ENCODE peak calls at places on chromosomes 7 and 10, in six cellular contexts. M is GM12865, F is IMR-90, V is epithelial cell of esophagus, E is AG04449, I is BJ. O is an unnamed sample.

GRCh38 chr10:49758249-49758930 is 3.7 kb downstream of the OGDHL start:
- DNase-seq in M (no peak), F (no peak), V (no peak), E (no peak), I (no peak), O (no peak)

GRCh38 chr7:81993186-81993585 is 223.3 kb upstream of the HGF start:
- DNase-seq in M (no peak), F (no peak), V (no peak), E (no peak), I (no peak), O (no peak)

GRCh38 chr7:90262438-90262837 is 17.5 kb downstream of the CFAP69 start:
- DNase-seq in M (peak; percentile 17), F (peak; percentile 35), V (peak; percentile 51), E (no peak), I (no peak), O (peak; percentile 74)

GRCh38 chr7:46317256-46317655 is 396.2 kb upstream of the IGFBP3 start:
- DNase-seq in M (no peak), F (peak; percentile 46), V (no peak), E (peak; percentile 23), I (peak; percentile 47), O (no peak)

GRCh38 chr10:29517352-29517923 is 117.3 kb downstream of the SVIL start:
- DNase-seq in M (peak; percentile 29), F (peak; percentile 45), V (peak; percentile 48), E (no peak), I (no peak), O (peak; percentile 36)

GRCh38 chr7:134547738-134548054 is 1.2 kb upstream of the AKR1B15 start:
- DNase-seq in M (peak; percentile 74), F (peak; percentile 74), V (peak; percentile 82), E (no peak), I (no peak), O (peak; percentile 76)

GRCh38 chr10:79406683-79407396 is 38.6 kb downstream of the ZCCHC24 start:
- DNase-seq in M (no peak), F (no peak), V (no peak), E (no peak), I (no peak), O (no peak)

GRCh38 chr7:23349484-23350157 is 50.5 kb downstream of the MALSU1 start:
- DNase-seq in M (no peak), F (peak; percentile 90), V (peak; percentile 52), E (no peak), I (peak; percentile 56), O (peak; percentile 89)

GRCh38 chr10:114389429-114389828 is 14.9 kb downstream of the AFAP1L2 start:
- DNase-seq in M (no peak), F (peak; percentile 52), V (peak; percentile 45), E (no peak), I (no peak), O (no peak)

GRCh38 chr7:92695308-92696261 is 105.4 kb upstream of the FAM133B start:
- DNase-seq in M (no peak), F (peak; percentile 90), V (peak; percentile 42), E (peak; percentile 86), I (peak; percentile 76), O (peak; percentile 93)

GRCh38 chr10:74763934-74764591 is 62.3 kb upstream of the KAT6B start:
- DNase-seq in M (no peak), F (no peak), V (no peak), E (no peak), I (no peak), O (no peak)

GRCh38 chr7:14144538-14144937 is 155.1 kb upstream of the ETV1 start:
- DNase-seq in M (no peak), F (no peak), V (no peak), E (no peak), I (no peak), O (peak; percentile 5)

GRCh38 chr7:157782041-157782440 is 445.2 kb downstream of the DNAJB6 start:
- DNase-seq in M (no peak), F (no peak), V (no peak), E (no peak), I (no peak), O (no peak)

GRCh38 chr10:28382520-28383269 is 79.8 kb upstream of the MPP7 start:
- DNase-seq in M (no peak), F (peak; percentile 72), V (peak; percentile 88), E (peak; percentile 63), I (peak; percentile 73), O (no peak)

GRCh38 chr10:95480102-95480900 is 80.9 kb downstream of the SORBS1 start:
- DNase-seq in M (no peak), F (no peak), V (no peak), E (no peak), I (no peak), O (peak; percentile 19)

GRCh38 chr7:12565873-12566272 is 4.6 kb upstream of the SCIN start:
- DNase-seq in M (no peak), F (no peak), V (no peak), E (no peak), I (no peak), O (no peak)

GRCh38 chr7:82039621-82040020 is 269.8 kb upstream of the HGF start:
- DNase-seq in M (no peak), F (no peak), V (no peak), E (no peak), I (no peak), O (no peak)

GRCh38 chr10:84244651-84245270 is at the start of gene RGR:
- DNase-seq in M (no peak), F (no peak), V (no peak), E (no peak), I (no peak), O (no peak)

GRCh38 chr10:546971-547590 is 142.4 kb downstream of the DIP2C start:
- DNase-seq in M (no peak), F (peak; percentile 31), V (peak; percentile 59), E (no peak), I (no peak), O (no peak)

GRCh38 chr10:112209534-112210200 is 26.1 kb upstream of the GPAM start:
- DNase-seq in M (no peak), F (no peak), V (peak; percentile 24), E (no peak), I (no peak), O (peak; percentile 77)

GRCh38 chr10:48231178-48231577 is 43.3 kb downstream of the FRMPD2 start:
- DNase-seq in M (peak; percentile 69), F (no peak), V (peak; percentile 10), E (no peak), I (no peak), O (no peak)

GRCh38 chr10:111498560-111498959 is 421.7 kb downstream of the ADRA2A start:
- DNase-seq in M (no peak), F (no peak), V (no peak), E (no peak), I (no peak), O (no peak)

GRCh38 chr10:132257271-132257670 is 50.5 kb downstream of the STK32C start:
- DNase-seq in M (no peak), F (peak; percentile 46), V (no peak), E (no peak), I (peak; percentile 2), O (peak; percentile 11)

DNA sequence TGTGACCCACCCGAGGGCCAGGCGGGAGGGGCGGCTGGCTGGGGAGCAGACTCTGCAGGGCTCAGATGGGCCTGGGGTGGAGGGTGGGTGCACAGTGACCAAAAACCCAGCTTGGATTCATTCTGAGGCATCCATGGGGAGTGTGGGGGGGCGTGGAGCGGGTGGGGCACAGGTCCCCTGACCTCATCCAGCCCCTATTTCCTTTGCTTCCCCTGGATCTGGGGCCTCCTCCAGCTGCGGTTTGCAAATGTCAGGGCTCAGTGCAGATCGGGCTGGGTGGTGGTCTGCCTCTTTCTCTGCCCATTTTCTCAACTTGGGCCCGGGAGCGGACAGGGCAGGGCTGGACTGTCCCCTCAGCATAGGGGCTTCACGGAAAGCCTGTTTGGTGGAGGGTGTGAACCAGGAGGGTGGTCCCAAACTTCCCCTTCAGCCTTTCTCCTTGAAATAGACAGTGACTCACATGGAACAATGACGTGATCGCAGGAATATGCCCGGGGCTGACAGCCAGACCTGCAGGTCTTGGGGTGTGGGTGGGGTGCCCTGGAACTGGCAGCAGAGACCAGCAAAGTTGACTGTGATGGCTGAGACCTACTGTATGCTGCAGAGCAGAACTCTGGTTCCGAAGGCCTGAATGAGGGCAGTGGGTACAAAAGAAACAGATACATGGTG is 72.9 kb upstream of the PODXL start:
- DNase-seq in M (no peak), F (peak; percentile 66), V (peak; percentile 54), E (no peak), I (no peak), O (peak; percentile 73)
- H3K4me3 ChIP-seq in M (no peak overlapping the region), F (no peak overlapping the region), V (no peak overlapping the region), E (no peak overlapping the region), I (no peak overlapping the region), O (no peak overlapping the region)

DNA sequence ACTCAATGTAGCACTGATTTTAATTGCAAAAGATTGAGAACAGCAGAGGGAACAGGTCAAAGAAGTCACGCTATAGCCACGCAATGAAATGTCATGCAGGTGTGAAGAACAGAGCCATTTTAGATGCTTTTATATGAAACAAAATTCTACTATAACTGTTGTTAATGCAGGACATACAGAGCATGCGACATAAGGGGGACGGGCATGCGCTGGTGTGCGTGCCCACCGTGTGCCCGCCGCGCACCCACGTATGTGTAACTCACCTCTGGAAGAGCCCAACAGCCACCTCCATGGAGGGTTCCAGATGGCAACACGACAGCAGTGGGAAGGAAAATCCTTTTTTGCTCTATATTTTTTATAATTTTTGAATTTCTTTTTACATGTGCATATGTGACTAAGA is 410.0 kb upstream of the RNF32 start:
- DNase-seq in M (no peak), F (no peak), V (no peak), E (no peak), I (no peak), O (no peak)
- TF ChIP-seq CTCF in M (no peak), F (no peak), V (no peak), E (no peak), I (no peak), O (no peak)

DNA sequence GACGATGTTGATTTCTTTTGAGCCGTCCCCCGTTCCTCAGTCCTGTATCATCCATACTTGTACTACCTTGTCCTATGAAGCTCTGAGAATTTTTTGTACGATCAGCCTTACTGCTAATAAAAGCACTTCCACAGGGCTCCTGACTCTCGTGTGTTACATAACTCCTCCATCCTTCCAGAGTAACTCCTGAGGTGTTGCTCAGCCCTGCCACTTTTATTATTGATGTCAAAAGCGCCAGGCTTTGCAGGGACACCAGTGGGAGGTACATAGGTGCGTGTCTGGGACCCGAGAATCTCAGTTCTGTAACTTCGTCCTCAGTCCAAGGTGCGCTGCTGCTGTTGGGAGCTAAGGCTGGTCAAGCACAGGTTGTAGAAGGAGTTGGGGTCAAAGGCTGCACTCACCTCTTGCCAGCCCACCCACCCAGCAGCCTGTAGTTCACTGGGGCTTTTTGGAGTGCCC is 957 bp downstream of the UFSP1 start:
- DNase-seq in M (no peak), F (no peak), V (peak; percentile 26), E (no peak), I (no peak), O (no peak)
- H3K4me3 ChIP-seq in M (peak overlapping the region; percentile 80), F (peak overlapping the region; percentile 83), V (peak overlapping the region; percentile 62), E (peak overlapping the region; percentile 78), I (peak overlapping the region; percentile 61), O (peak overlapping the region; percentile 80)

GRCh38 chr10:66398653-66399052 is 527.2 kb upstream of the LRRTM3 start:
- DNase-seq in M (no peak), F (no peak), V (no peak), E (no peak), I (no peak), O (no peak)
- TF ChIP-seq CTCF in M (no peak), F (no peak), V (no peak), E (no peak), I (no peak), O (no peak)

GRCh38 chr10:110460111-110460809 is 37.4 kb upstream of the DUSP5 start:
- DNase-seq in M (peak; percentile 19), F (peak; percentile 34), V (peak; percentile 5), E (no peak), I (no peak), O (no peak)
- H3K4me3 ChIP-seq in M (no peak overlapping the region), F (no peak overlapping the region), V (no peak overlapping the region), E (no peak overlapping the region), I (no peak overlapping the region), O (no peak overlapping the region)